ENCODE peak calls at places on chromosomes 6 and 20, in four cellular contexts. A is transverse colon, J is suprapubic skin, K is stomach. O is an unnamed sample.

GRCh38 chr6:154709621-154710020 is 23.6 kb upstream of the SCAF8 start:
- DNase-seq in K (no peak), J (no peak), A (no peak), O (no peak)

GRCh38 chr6:68238097-68238597 is 396.9 kb upstream of the ADGRB3 start:
- DNase-seq in A (no peak), J (no peak), K (no peak), O (no peak)

GRCh38 chr6:30155522-30156261 is 5.3 kb downstream of the TRIM10 start:
- DNase-seq in A (no peak), J (no peak), K (no peak), O (no peak)

GRCh38 chr6:161557333-161558107 is 283.7 kb upstream of the AGPAT4 start:
- DNase-seq in J (no peak), A (no peak), K (no peak), O (no peak)

GRCh38 chr6:36698871-36699271 is 1.2 kb downstream of the RAB44 start:
- DNase-seq in A (no peak), J (peak; percentile 63), K (no peak), O (no peak)

GRCh38 chr20:62684986-62685385 is 23.6 kb upstream of the NTSR1 start:
- DNase-seq in A (no peak), K (no peak), J (no peak), O (no peak)

GRCh38 chr6:170187669-170188566 is 103.0 kb downstream of the DLL1 start:
- DNase-seq in K (no peak), J (no peak), A (no peak), O (no peak)

GRCh38 chr6:193773-194310 is 98.4 kb upstream of the DUSP22 start:
- DNase-seq in K (no peak), A (no peak), J (peak; percentile 12), O (no peak)

GRCh38 chr20:22285555-22285954 is 298.8 kb downstream of the FOXA2 start:
- DNase-seq in A (no peak), K (no peak), J (no peak), O (no peak)

GRCh38 chr6:113809818-113810217 is 47.3 kb upstream of the MARCKS start:
- DNase-seq in K (no peak), J (no peak), A (no peak), O (no peak)

GRCh38 chr6:69729870-69730449 is 66.8 kb downstream of the LMBRD1 start:
- DNase-seq in J (no peak), A (no peak), K (no peak), O (no peak)

GRCh38 chr6:80132942-80133517 is 26.6 kb downstream of the BCKDHB start:
- DNase-seq in A (peak; percentile 80), J (peak; percentile 83), K (peak; percentile 60), O (peak; percentile 72)

GRCh38 chr20:46699651-46700359 is 9.6 kb upstream of the SLC2A10 start:
- DNase-seq in K (no peak), A (no peak), J (no peak), O (no peak)

GRCh38 chr6:43856005-43856765 is 86.2 kb downstream of the VEGFA start:
- DNase-seq in K (peak; percentile 78), A (peak; percentile 41), J (no peak), O (no peak)

GRCh38 chr20:56748476-56749377 is 119.6 kb downstream of the TFAP2C start:
- DNase-seq in K (no peak), A (no peak), J (no peak), O (no peak)

GRCh38 chr20:51656726-51657260 is 111.4 kb downstream of the ATP9A start:
- DNase-seq in K (no peak), A (no peak), J (no peak), O (no peak)

GRCh38 chr6:157967486-157967885 is 14.2 kb upstream of the SYNJ2 start:
- DNase-seq in J (no peak), A (no peak), K (no peak), O (no peak)

GRCh38 chr6:156809034-156809433 is 31.9 kb downstream of the ARID1B start:
- DNase-seq in A (no peak), K (no peak), J (no peak), O (peak; percentile 60)

GRCh38 chr6:158894192-158894591 is 75.0 kb upstream of the EZR start:
- DNase-seq in K (no peak), A (no peak), J (no peak), O (no peak)

GRCh38 chr6:43125119-43125518 is 46.0 kb upstream of the SRF start:
- DNase-seq in A (no peak), J (no peak), K (no peak), O (no peak)

GRCh38 chr20:36259177-36259835 is 23.0 kb downstream of the AAR2 start:
- DNase-seq in K (no peak), J (no peak), A (no peak), O (no peak)

GRCh38 chr20:14918281-14918680 is 580.9 kb upstream of the FLRT3 start:
- DNase-seq in A (no peak), K (no peak), J (no peak), O (no peak)

GRCh38 chr6:142821860-142822259 is 123.1 kb downstream of the HIVEP2 start:
- DNase-seq in K (no peak), J (no peak), A (no peak), O (no peak)

GRCh38 chr20:57212890-57213276 is 53.6 kb downstream of the BMP7 start:
- DNase-seq in A (no peak), K (no peak), J (no peak), O (no peak)

GRCh38 chr20:57040924-57041323 is 225.5 kb downstream of the BMP7 start:
- DNase-seq in J (no peak), K (no peak), A (peak; percentile 29), O (no peak)

DNA sequence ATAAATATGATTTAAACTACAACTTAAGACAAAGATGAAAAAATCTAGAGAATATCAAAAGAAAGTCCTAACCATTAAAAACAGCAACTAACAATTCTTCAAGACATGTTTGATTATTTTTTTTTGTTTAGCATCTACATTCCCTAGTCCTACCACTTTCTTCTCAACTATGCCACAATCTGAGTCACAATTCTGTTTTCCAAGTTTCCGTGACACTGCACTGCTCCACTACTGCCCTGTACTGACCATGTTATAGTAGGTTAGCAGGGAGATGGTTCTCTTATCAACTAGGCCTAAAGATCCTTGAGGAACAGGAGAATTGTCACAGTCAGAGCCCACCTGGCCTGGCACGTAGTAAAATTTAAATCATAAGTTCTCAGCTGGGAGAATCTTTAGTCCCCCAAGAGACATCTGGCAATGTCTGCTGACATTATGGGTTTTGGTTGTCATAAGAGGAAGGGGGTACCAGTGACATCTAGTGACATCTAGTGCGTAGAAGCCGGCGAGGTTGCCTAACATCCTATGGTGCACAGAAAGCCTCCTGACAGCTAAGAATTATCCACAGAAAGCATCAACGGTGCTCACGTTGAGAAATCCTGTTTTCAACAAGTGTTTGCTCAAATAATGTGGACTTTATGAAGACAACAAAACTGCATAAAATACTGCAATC is 100.5 kb downstream of the PDE10A start:
- DNase-seq in K (no peak), J (no peak), A (no peak), O (no peak)
- TF ChIP-seq EP300 in K (no peak), J (no peak), A (no peak), O (no peak)

GRCh38 chr20:19938421-19938787 is 78.8 kb upstream of the NAA20 start:
- DNase-seq in A (no peak), K (no peak), J (no peak), O (no peak)
- H3K27ac ChIP-seq in A (no peak overlapping the region), K (no peak overlapping the region), J (peak overlapping the region; percentile 93), O (peak overlapping the region; percentile 36)

DNA sequence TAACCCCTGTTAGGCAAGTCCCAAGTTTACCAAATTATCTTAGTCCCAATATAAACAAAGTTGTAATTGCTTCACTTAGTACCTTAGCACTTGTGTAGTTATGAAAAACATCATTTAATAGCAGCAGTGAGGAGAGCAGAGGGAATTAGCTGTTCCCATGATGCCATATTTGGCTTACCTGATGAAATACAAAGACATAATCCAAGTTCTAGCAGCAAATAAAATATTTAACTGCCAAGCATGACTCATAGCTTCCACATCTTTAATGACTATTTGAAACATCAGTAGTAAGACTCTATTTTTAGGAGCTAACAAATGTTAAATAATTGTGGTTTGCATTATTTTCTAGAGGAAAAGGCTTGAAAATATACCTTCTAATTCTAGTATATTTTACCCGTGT is 94.0 kb upstream of the MCHR2 start:
- DNase-seq in J (no peak), A (no peak), K (no peak), O (no peak)
- TF ChIP-seq POLR2AphosphoS5 in J (no peak), A (no peak), K (no peak), O (no peak)

DNA sequence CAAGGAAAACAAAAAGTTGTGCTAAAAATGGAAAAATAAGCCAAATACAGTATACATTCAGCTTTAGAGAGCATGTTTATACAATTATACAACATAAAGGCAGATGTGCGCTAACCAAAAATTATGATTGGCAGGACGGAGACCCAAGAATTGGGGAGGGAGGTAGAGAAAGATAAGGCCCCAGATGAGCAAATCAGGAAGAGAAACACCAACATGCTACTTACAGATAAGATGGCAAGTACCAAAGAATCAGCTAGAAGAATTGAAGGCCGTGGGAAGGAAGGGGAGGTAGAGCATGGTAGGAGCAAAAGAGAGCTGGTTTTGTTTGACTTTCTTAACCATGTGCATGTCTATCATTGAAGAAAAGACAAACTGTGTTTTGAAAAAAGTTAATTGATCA is 45.4 kb downstream of the PRND start:
- DNase-seq in A (no peak), K (no peak), J (no peak), O (no peak)
- TF ChIP-seq EP300 in A (no peak), K (no peak), J (no peak), O (no peak)

DNA sequence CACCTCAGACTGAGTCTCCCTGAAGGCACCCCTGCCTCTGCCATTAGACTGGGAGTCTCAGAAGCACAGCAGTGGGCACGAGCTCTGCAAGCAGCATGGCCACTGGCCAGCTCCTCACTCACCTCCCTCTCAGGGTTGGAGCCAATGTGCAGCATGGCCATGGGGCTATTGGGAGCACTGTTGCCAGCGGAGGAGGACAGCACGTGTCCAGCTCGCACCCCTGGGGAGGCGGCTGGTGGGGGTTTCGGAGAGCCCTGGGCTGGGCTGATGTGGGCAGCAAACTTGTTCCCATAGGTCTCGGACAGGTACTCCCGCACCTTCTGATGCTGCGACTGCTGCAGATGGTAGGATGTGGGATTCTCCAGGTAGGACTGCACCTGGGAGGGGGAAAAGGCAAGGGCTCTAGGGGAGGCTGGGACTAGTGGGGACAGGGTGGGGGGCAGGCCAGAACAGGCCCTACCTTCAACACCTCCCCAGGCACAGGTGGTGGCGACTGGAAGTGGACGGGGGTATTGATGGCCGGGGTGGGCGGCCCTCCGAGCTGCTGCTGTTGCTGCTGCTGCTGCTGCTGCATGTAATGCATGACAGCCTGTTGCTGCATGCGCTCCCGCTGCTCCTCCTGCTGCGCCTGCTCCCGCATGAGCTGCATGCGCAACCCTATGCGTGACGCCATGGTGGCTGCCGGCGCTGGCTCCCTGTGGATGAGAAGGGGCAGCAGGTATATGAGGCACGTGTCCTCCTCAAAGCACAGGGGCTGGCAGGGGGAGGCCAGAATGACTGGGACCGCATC is 44.7 kb downstream of the TFEB start:
- DNase-seq in J (no peak), K (no peak), A (no peak), O (no peak)
- H3K27ac ChIP-seq in J (no peak overlapping the region), K (no peak overlapping the region), A (no peak overlapping the region), O (no peak overlapping the region)

GRCh38 chr6:15698474-15698873 is 35.6 kb upstream of the DTNBP1 start:
- DNase-seq in A (no peak), K (no peak), J (no peak), O (no peak)
- TF ChIP-seq POLR2AphosphoS5 in A (no peak), K (no peak), J (no peak), O (no peak)

GRCh38 chr20:44151621-44152416 is 35.2 kb downstream of the JPH2 start:
- DNase-seq in A (no peak), K (no peak), J (no peak), O (no peak)
- TF ChIP-seq EP300 in A (no peak), K (no peak), J (no peak), O (no peak)

GRCh38 chr6:53309897-53310291 is 38.9 kb downstream of the ELOVL5 start:
- DNase-seq in K (no peak), J (no peak), A (no peak), O (no peak)
- H3K27ac ChIP-seq in K (no peak overlapping the region), J (no peak overlapping the region), A (peak overlapping the region; percentile 10), O (no peak overlapping the region)

O was measured in upper lobe of left lung.